ENCODE peak calls at places on chromosomes 1 and 21, in five cellular contexts. J is epithelial cell of esophagus, N is SJSA1, I is bronchial epithelial cell, G is choroid plexus epithelial cell. V is an unnamed sample.

GRCh38 chr1:161133220-161133740 is 813 bp upstream of the DEDD start:
- DNase-seq in J (peak), N (no peak), I (no peak), G (no peak), V (no peak)

GRCh38 chr1:155320661-155321576 is at the start of gene RUSC1:
- DNase-seq in J (peak), N (no peak), I (peak), G (peak), V (no peak)

GRCh38 chr21:43936186-43936967 is 71.4 kb downstream of the AGPAT3 start:
- DNase-seq in J (no peak), N (no peak), I (no peak), G (no peak), V (no peak)

GRCh38 chr1:19477284-19478240 is 7.8 kb downstream of the CAPZB start:
- DNase-seq in J (no peak), N (no peak), I (no peak), G (peak), V (no peak)

GRCh38 chr1:198780376-198780775 is 141.5 kb downstream of the PTPRC start:
- DNase-seq in J (no peak), N (no peak), I (no peak), G (peak), V (no peak)

GRCh38 chr1:55938376-55938850 is 641.0 kb downstream of the PLPP3 start:
- DNase-seq in J (no peak), N (no peak), I (no peak), G (no peak), V (no peak)

GRCh38 chr1:61157420-61157987 is 75.1 kb downstream of the NFIA start:
- DNase-seq in J (no peak), N (no peak), I (no peak), G (peak), V (no peak)

GRCh38 chr1:6310116-6310848 is 49.4 kb upstream of the GPR153 start:
- DNase-seq in J (no peak), N (no peak), I (no peak), G (no peak), V (no peak)

GRCh38 chr1:46394108-46394871 is at the start of gene FAAH:
- DNase-seq in J (peak), N (no peak), I (peak), G (peak), V (no peak)

GRCh38 chr1:66933887-66934700 is 9.3 kb downstream of the MIER1 start:
- DNase-seq in J (peak), N (no peak), I (peak), G (no peak), V (no peak)

GRCh38 chr1:116446686-116447085 is 73.6 kb downstream of the ATP1A1 start:
- DNase-seq in J (peak), N (no peak), I (peak), G (no peak), V (no peak)

GRCh38 chr1:223329664-223330420 is 34.1 kb downstream of the SUSD4 start:
- DNase-seq in J (no peak), N (no peak), I (no peak), G (no peak), V (no peak)

GRCh38 chr1:228938248-228938891 is 203.1 kb downstream of the RHOU start:
- DNase-seq in J (no peak), N (no peak), I (no peak), G (no peak), V (no peak)

GRCh38 chr1:238318294-238318908 is 427.7 kb upstream of the ZP4 start:
- DNase-seq in J (no peak), N (no peak), I (no peak), G (no peak), V (no peak)

GRCh38 chr1:61149010-61149860 is 66.9 kb downstream of the NFIA start:
- DNase-seq in J (peak), N (no peak), I (peak), G (no peak), V (no peak)

GRCh38 chr21:42513151-42513984 is at the start of gene SLC37A1:
- DNase-seq in J (peak), N (no peak), I (no peak), G (no peak), V (no peak)

GRCh38 chr21:16509466-16509865 is 779.7 kb downstream of the USP25 start:
- DNase-seq in J (no peak), N (no peak), I (no peak), G (peak), V (no peak)

GRCh38 chr1:164651378-164651951 is 92.5 kb downstream of the PBX1 start:
- DNase-seq in J (no peak), N (no peak), I (no peak), G (peak), V (no peak)

GRCh38 chr1:153386500-153386901 is 4.4 kb downstream of the S100A8 start:
- DNase-seq in J (peak), N (no peak), I (peak), G (no peak), V (no peak)

GRCh38 chr1:212928323-212929281 is 21.7 kb upstream of the VASH2 start:
- DNase-seq in J (peak), N (no peak), I (no peak), G (no peak), V (no peak)

GRCh38 chr1:230285351-230285750 is 140.8 kb downstream of the PGBD5 start:
- DNase-seq in J (no peak), N (no peak), I (no peak), G (no peak), V (no peak)

GRCh38 chr1:62208970-62209369 is 14.3 kb downstream of the L1TD1 start:
- DNase-seq in J (peak), N (no peak), I (no peak), G (no peak), V (no peak)

GRCh38 chr1:94039871-94040569 is 80.9 kb downstream of the ABCA4 start:
- DNase-seq in J (no peak), N (no peak), I (no peak), G (no peak), V (no peak)

GRCh38 chr21:44526096-44526997 is 13.6 kb downstream of the KRTAP10-1 start:
- DNase-seq in J (no peak), N (no peak), I (no peak), G (no peak), V (no peak)

GRCh38 chr1:70778934-70779333 is 268.7 kb downstream of the PTGER3 start:
- DNase-seq in J (no peak), N (no peak), I (no peak), G (no peak), V (no peak)

GRCh38 chr1:106995970-106996369 is 60.5 kb upstream of the PRMT6 start:
- DNase-seq in J (no peak), N (no peak), I (no peak), G (no peak), V (no peak)

GRCh38 chr1:95041491-95042165 is 31.1 kb downstream of the ALG14 start:
- DNase-seq in J (peak), N (peak), I (peak), G (peak), V (peak)

GRCh38 chr1:204080163-204080903 is 7.4 kb downstream of the SOX13 start:
- DNase-seq in J (peak), N (peak), I (peak), G (peak), V (peak)

GRCh38 chr1:11806307-11806936 is 431 bp downstream of the CLCN6 start:
- DNase-seq in J (peak), N (no peak), I (peak), G (peak), V (no peak)

GRCh38 chr21:22120616-22121266 is 1122.5 kb downstream of the NCAM2 start:
- DNase-seq in J (no peak), N (no peak), I (no peak), G (peak), V (no peak)

GRCh38 chr1:238892612-238893011 is 493.8 kb upstream of the CHRM3 start:
- DNase-seq in J (peak), N (no peak), I (peak), G (no peak), V (peak)

GRCh38 chr1:203325418-203326091 is 20.2 kb downstream of the BTG2 start:
- DNase-seq in J (no peak), N (peak), I (no peak), G (no peak), V (no peak)

GRCh38 chr1:3423896-3424610 is 30.4 kb upstream of the ARHGEF16 start:
- DNase-seq in J (no peak), N (no peak), I (no peak), G (no peak), V (no peak)

GRCh38 chr1:8239306-8240023 is 78.4 kb upstream of the SLC45A1 start:
- DNase-seq in J (no peak), N (no peak), I (no peak), G (peak), V (no peak)

GRCh38 chr21:15759469-15759868 is 29.7 kb downstream of the USP25 start:
- DNase-seq in J (no peak), N (no peak), I (no peak), G (no peak), V (no peak)

GRCh38 chr1:155181371-155182051 is 7.9 kb downstream of the TRIM46 start:
- DNase-seq in J (no peak), N (no peak), I (no peak), G (no peak), V (no peak)

GRCh38 chr21:22855581-22855980 is 1857.4 kb downstream of the NCAM2 start:
- DNase-seq in J (peak), N (no peak), I (peak), G (no peak), V (no peak)

GRCh38 chr21:22965455-22966125 is 1967.4 kb downstream of the NCAM2 start:
- DNase-seq in J (no peak), N (no peak), I (no peak), G (peak), V (no peak)

GRCh38 chr1:2374260-2375155 is 16.8 kb downstream of the MORN1 start:
- DNase-seq in J (no peak), N (no peak), I (no peak), G (no peak), V (no peak)

GRCh38 chr21:36422279-36423098 is 37.3 kb downstream of the CHAF1B start:
- DNase-seq in J (peak), N (peak), I (peak), G (peak), V (no peak)

GRCh38 chr1:15799928-15800835 is 7.3 kb downstream of the UQCRHL start:
- DNase-seq in J (peak), N (peak), I (peak), G (peak), V (peak)
- H3K4me3 ChIP-seq in J (no peak), N (peak), I (no peak), G (no peak), V (no peak)

GRCh38 chr21:46099476-46099875 is 1.6 kb downstream of the COL6A2 start:
- DNase-seq in J (no peak), N (no peak), I (no peak), G (peak), V (no peak)

GRCh38 chr21:46096596-46096981 is 1.3 kb upstream of the COL6A2 start:
- DNase-seq in J (no peak), N (no peak), I (no peak), G (no peak), V (no peak)

GRCh38 chr21:46096997-46097825 is 701 bp upstream of the COL6A2 start:
- DNase-seq in J (no peak), N (no peak), I (no peak), G (no peak), V (no peak)

GRCh38 chr21:46098303-46099141 is 610 bp downstream of the COL6A2 start:
- DNase-seq in J (no peak), N (peak), I (no peak), G (no peak), V (no peak)

GRCh38 chr21:46097826-46098286 is at the start of gene COL6A2:
- DNase-seq in J (no peak), N (peak), I (no peak), G (peak), V (no peak)
- H3K4me3 ChIP-seq in J (no peak), N (peak), I (no peak), G (peak), V (peak)

DNA sequence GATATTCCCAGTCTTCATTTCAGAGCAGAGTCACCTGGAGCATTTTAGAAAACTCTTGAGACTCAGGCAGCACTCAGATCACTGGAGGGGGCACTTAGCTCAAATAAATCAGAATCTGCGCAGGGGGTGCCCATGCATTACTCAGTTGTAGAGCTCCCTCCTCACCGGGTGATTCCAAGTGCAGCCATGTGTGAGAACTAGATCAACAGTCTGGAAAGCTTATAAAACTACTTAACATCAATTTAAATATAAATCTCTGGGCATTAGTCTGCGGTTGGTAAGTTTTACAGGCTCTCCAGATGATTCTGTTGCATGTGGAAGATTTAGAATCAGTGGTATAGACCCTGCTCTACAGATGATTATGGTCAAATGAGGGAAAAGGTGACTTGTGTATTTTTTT is 128.6 kb downstream of the ST6GALNAC3 start:
- DNase-seq in J (no peak), N (no peak), I (no peak), G (no peak), V (no peak)
- H3K4me3 ChIP-seq in J (no peak), N (no peak), I (no peak), G (no peak), V (no peak)

DNA sequence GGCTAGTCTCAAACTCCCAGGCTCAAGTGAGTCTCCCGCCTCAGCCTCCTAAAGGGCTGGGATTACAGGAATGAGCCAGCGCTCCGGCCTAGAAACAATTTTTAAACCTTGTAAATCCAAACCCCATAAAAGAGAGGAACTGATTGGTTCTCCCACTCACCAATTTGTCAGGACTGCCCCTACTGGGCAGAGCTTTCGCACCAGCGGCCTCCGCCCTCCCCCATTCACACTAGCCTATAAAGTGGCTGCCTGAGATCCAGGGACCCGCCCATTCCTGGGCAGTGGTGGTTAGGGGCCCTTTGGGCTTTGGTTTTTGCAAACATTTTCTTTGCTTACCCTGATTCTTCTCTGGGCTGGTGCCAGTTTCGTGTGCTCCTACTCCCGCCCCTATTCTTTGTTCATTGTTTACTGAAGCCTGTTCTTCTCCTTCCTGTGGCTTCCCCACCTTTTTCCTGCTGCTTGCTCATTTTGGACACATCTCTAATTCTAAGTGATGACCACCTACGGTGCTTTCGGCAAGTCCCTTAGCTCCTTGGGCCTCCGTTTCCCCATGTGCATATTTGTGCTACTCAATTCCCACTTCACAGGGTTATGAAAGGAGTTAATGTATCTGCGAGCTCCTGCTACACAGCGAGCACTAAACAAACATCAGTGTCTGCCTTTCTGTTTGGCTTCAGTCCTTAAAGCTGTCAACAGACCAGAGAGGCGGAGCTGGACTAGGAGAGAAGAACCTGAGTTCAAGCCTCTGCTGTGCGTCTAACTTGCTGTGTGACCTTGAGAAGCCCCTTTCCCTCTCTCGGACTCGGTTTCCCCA is 39.8 kb upstream of the CLIC4 start:
- DNase-seq in J (peak), N (peak), I (peak), G (peak), V (no peak)
- H3K4me3 ChIP-seq in J (peak), N (peak), I (peak), G (peak), V (no peak)